ENCODE peak calls at places on chromosomes 12 and 14, in six cellular contexts. I, U, V, Y, C and D are unnamed samples.

GRCh38 chr12:114933428-114934160 is 249.6 kb upstream of the TBX3 start:
- DNase-seq in I (peak; percentile 94), U (peak; percentile 97), V (no peak), Y (peak; percentile 57), C (no peak), D (no peak)

GRCh38 chr14:92633724-92634123 is 114.7 kb downstream of the LGMN start:
- DNase-seq in I (peak; percentile 78), U (peak; percentile 60), V (no peak), Y (no peak), C (no peak), D (no peak)

GRCh38 chr12:4407136-4407535 is 27.6 kb upstream of the FGF23 start:
- DNase-seq in I (no peak), U (no peak), V (no peak), Y (no peak), C (no peak), D (no peak)

GRCh38 chr12:62692884-62693283 is 226.3 kb downstream of the MON2 start:
- DNase-seq in I (peak; percentile 88), U (peak; percentile 50), V (no peak), Y (no peak), C (no peak), D (no peak)

GRCh38 chr14:91331761-91332447 is 85.7 kb downstream of the CCDC88C start:
- DNase-seq in I (no peak), U (no peak), V (no peak), Y (no peak), C (no peak), D (no peak)

GRCh38 chr14:70118064-70118463 is 70.7 kb downstream of the SLC8A3 start:
- DNase-seq in I (no peak), U (no peak), V (no peak), Y (no peak), C (no peak), D (no peak)

GRCh38 chr14:70981005-70981952 is 74.0 kb downstream of the PCNX1 start:
- DNase-seq in I (peak; percentile 15), U (no peak), V (no peak), Y (no peak), C (no peak), D (no peak)

GRCh38 chr12:1666685-1667162 is 24.1 kb upstream of the ADIPOR2 start:
- DNase-seq in I (no peak), U (no peak), V (no peak), Y (no peak), C (no peak), D (no peak)

GRCh38 chr14:68513137-68513536 is 279.7 kb downstream of the ZFP36L1 start:
- DNase-seq in I (no peak), U (no peak), V (no peak), Y (no peak), C (no peak), D (no peak)

GRCh38 chr14:54533100-54533499 is 23.4 kb downstream of the CGRRF1 start:
- DNase-seq in I (no peak), U (no peak), V (no peak), Y (no peak), C (no peak), D (no peak)
- H2BK15ac ChIP-seq in I (no peak overlapping the region), U (no peak overlapping the region), V (no peak overlapping the region), Y (no peak overlapping the region), C (no peak overlapping the region), D (no peak overlapping the region)

GRCh38 chr12:89674326-89674942 is 34.2 kb downstream of the ATP2B1 start:
- DNase-seq in I (no peak), U (no peak), V (no peak), Y (no peak), C (no peak), D (no peak)

GRCh38 chr12:89673603-89674002 is 35.0 kb downstream of the ATP2B1 start:
- DNase-seq in I (no peak), U (no peak), V (no peak), Y (no peak), C (no peak), D (no peak)

GRCh38 chr12:89672589-89672979 is 36.1 kb downstream of the ATP2B1 start:
- DNase-seq in I (no peak), U (no peak), V (no peak), Y (no peak), C (no peak), D (no peak)

GRCh38 chr12:89669197-89669596 is 39.4 kb downstream of the ATP2B1 start:
- DNase-seq in I (no peak), U (no peak), V (no peak), Y (no peak), C (no peak), D (no peak)

DNA sequence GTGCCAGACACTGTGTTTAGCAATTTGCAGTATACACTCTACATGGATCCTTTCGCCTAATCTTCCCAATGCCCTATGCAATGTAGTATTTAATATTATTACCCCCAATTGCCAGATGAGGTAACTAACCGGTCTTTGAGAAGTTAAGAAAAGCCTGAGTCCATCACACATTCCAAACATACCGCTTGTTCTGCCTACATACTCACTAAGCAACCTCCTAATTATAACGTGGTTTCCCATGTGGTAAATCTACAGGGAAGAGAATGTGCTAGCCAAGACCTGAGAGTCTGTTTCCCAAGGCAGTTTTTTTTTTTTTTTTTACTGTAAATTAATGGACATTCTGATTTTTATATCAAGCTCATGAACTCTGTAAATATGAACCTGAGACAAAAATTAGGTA is 37.2 kb downstream of the ATP2B1 start:
- DNase-seq in I (peak; percentile 64), U (peak; percentile 40), V (no peak), Y (peak; percentile 81), C (no peak), D (no peak)
- H3K4ac ChIP-seq in I (no peak overlapping the region), U (no peak overlapping the region), V (no peak overlapping the region), Y (no peak overlapping the region), C (no peak overlapping the region), D (no peak overlapping the region)

GRCh38 chr12:54413284-54414190 is 5.5 kb downstream of the ITGA5 start:
- DNase-seq in I (no peak), U (peak; percentile 69), V (no peak), Y (peak; percentile 85), C (no peak), D (no peak)

GRCh38 chr12:54414191-54414525 is 4.9 kb downstream of the ITGA5 start:
- DNase-seq in I (no peak), U (no peak), V (no peak), Y (no peak), C (no peak), D (no peak)

GRCh38 chr12:54412348-54412747 is 6.7 kb downstream of the ITGA5 start:
- DNase-seq in I (no peak), U (no peak), V (no peak), Y (no peak), C (no peak), D (no peak)

GRCh38 chr12:54411398-54412241 is 7.4 kb downstream of the ITGA5 start:
- DNase-seq in I (peak; percentile 96), U (peak; percentile 97), V (no peak), Y (no peak), C (no peak), D (peak; percentile 76)

DNA sequence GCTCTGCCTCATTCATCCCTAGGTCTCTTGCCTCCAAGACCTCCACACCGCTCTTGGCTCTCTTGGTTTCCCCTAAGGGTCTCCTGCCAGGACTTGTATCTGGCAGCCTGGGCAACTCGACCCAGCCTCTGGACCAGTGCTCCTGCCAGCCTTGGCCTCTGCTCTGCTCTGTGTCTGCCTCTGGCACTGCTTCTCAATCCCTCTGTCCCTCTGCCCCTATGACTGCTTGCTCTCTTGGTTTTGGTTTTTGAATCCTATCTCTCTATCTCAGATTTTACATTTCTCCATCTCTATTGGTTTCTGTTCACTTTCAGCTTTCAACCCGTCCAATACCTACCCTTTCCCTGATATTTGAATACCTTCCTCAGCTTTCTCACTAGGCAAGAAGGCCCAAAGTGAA is 6.3 kb downstream of the ITGA5 start:
- DNase-seq in I (no peak), U (no peak), V (no peak), Y (no peak), C (no peak), D (no peak)
- H2BK15ac ChIP-seq in I (no peak overlapping the region), U (no peak overlapping the region), V (no peak overlapping the region), Y (no peak overlapping the region), C (no peak overlapping the region), D (no peak overlapping the region)

DNA sequence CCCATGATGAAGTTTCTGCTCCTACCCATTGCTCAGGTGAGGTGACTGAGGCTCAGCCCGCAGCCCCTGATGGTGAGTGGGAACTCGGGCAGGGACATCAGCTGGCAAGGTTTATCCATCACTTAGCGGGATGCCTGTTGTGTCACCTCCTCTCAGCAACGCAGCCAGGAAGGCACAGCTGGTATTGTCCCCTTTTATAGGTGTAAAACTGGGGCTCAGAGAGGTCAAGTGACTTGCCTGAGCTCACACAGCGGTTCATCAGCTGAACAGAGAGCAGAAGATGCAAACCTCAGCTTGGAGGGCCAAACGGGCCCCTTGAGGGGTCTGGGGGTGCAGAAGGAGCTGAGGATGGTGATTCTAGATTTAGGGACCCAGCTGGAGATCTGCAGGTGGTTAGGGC is 143.6 kb downstream of the PHETA1 start:
- DNase-seq in I (no peak), U (no peak), V (no peak), Y (no peak), C (no peak), D (no peak)
- H3K4ac ChIP-seq in I (no peak overlapping the region), U (no peak overlapping the region), V (no peak overlapping the region), Y (no peak overlapping the region), C (no peak overlapping the region), D (no peak overlapping the region)

GRCh38 chr12:105239304-105239703 is 3.3 kb upstream of the APPL2 start:
- DNase-seq in I (no peak), U (no peak), V (no peak), Y (no peak), C (no peak), D (no peak)
- H2BK15ac ChIP-seq in I (no peak overlapping the region), U (no peak overlapping the region), V (no peak overlapping the region), Y (no peak overlapping the region), C (no peak overlapping the region), D (no peak overlapping the region)

GRCh38 chr12:106034316-106034715 is 104.4 kb downstream of the NUAK1 start:
- DNase-seq in I (no peak), U (no peak), V (no peak), Y (no peak), C (no peak), D (no peak)
- H3K4ac ChIP-seq in I (no peak overlapping the region), U (no peak overlapping the region), V (no peak overlapping the region), Y (no peak overlapping the region), C (no peak overlapping the region), D (no peak overlapping the region)

DNA sequence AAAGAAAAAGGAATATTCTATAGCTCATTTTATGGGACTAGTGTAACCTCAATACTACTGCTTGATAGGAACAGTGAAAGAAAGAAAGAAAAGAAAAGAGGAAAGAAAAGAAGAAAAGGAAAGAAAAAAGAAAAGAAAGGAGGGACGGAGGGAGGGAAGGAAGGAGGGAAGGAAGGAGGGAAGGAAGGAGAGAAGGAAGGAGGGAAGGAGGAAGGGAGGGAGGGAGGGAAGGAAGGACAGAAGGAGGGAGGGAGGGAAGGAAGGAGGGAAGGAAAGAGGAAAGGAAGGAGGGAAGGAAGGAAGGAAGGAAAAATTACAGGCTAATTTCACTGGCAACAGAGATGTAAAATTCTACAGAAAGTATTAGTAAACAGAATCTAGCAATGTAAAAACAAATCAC is 215.5 kb downstream of the ITPR2 start:
- DNase-seq in I (no peak), U (no peak), V (no peak), Y (no peak), C (no peak), D (no peak)
- H2BK15ac ChIP-seq in I (no peak overlapping the region), U (no peak overlapping the region), V (no peak overlapping the region), Y (no peak overlapping the region), C (no peak overlapping the region), D (no peak overlapping the region)

DNA sequence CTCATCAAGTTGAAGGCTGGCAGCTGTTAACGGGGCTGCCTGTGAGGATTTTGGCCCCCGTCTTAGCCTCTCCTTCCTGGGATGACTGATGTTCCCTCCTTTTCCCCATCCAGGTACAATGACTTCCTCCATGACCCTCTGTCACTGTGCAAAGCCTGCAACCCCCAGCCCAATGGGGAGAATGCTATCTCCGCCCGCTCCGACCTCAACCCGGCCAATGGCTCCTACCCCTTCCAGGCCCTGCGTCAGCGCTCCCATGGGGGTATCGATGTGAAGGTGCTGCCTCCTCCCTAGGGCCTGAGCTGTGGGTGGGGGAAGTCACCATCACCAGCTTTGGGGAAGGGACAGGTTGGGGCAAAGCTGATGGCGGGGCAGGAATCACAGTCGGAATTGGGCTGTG is 16.1 kb downstream of the SDS start:
- DNase-seq in I (no peak), U (no peak), V (no peak), Y (no peak), C (no peak), D (no peak)
- H3K4ac ChIP-seq in I (no peak overlapping the region), U (no peak overlapping the region), V (no peak overlapping the region), Y (no peak overlapping the region), C (no peak overlapping the region), D (no peak overlapping the region)